ENCODE peak calls at places on chromosome 1, in ten cellular contexts. X, H, G, P, L, I, Z, B, F and C are unnamed samples.

GRCh38 chr1:23699280-23700179 is 7.9 kb downstream of the RPL11 start:
- DNase-seq in I (no peak), Z (no peak), F (no peak), P (no peak), G (no peak), B (no peak), H (no peak), L (no peak), X (no peak), C (no peak)

GRCh38 chr1:186511761-186512637 is 51.1 kb upstream of the PDC start:
- DNase-seq in X (no peak), P (no peak), G (no peak), F (no peak), L (peak), I (no peak), B (no peak), H (no peak), Z (no peak), C (peak)

GRCh38 chr1:20658166-20658915 is 2.8 kb downstream of the DDOST start:
- DNase-seq in B (no peak), Z (no peak), G (no peak), F (no peak), X (no peak), L (no peak), P (no peak), I (no peak), H (no peak), C (no peak)

GRCh38 chr1:89670711-89671110 is 37.8 kb downstream of the LRRC8C start:
- DNase-seq in B (no peak), G (no peak), L (no peak), P (no peak), F (no peak), Z (no peak), X (no peak), I (no peak), H (no peak), C (no peak)

GRCh38 chr1:27650527-27651175 is 15.7 kb upstream of the FGR start:
- DNase-seq in P (no peak), L (no peak), H (no peak), Z (peak), X (no peak), G (no peak), F (no peak), I (no peak), B (no peak), C (no peak)

GRCh38 chr1:151612506-151613274 is 840 bp downstream of the SNX27 start:
- DNase-seq in G (no peak), F (peak), P (no peak), H (peak), X (peak), Z (no peak), L (no peak), I (no peak), B (peak), C (peak)

GRCh38 chr1:115577513-115577912 is 64.3 kb upstream of the VANGL1 start:
- DNase-seq in F (no peak), H (no peak), X (no peak), I (no peak), Z (no peak), G (no peak), P (no peak), L (no peak), B (no peak), C (no peak)

GRCh38 chr1:109801791-109802135 is 38.0 kb upstream of the EPS8L3 start:
- DNase-seq in F (peak), P (no peak), G (no peak), H (no peak), X (no peak), Z (no peak), B (no peak), I (no peak), L (no peak), C (no peak)